ENCODE peak calls at places on chromosomes 1 and 21, in six cellular contexts. S is osteoblast; F is T1000; P is stimulated activated CD4-positive, alpha-beta T cell treated with anti-CD3 and anti-CD28 coated beads, TNF-alpha, amount 100 ng/mL, for 4 hours; M is putamen; Q is EH. B is an unnamed sample.

GRCh38 chr1:234620272-234620711 is 10.3 kb upstream of the IRF2BP2 start:
- DNase-seq in M (no peak), Q (peak; percentile 61), F (no peak), S (peak; percentile 72), P (no peak), B (no peak)

GRCh38 chr1:55214903-55215193 is 316 bp downstream of the USP24 start:
- DNase-seq in S (peak; percentile 96), M (no peak), Q (peak; percentile 55), P (peak; percentile 31), F (no peak), B (peak; percentile 10)

GRCh38 chr1:92444351-92444750 is 42.4 kb downstream of the GFI1 start:
- DNase-seq in F (no peak), S (peak; percentile 86), M (no peak), Q (peak; percentile 41), P (no peak), B (no peak)

GRCh38 chr1:84605157-84605556 is 30.9 kb upstream of the CTBS start:
- DNase-seq in Q (no peak), S (no peak), P (no peak), F (no peak), M (no peak), B (no peak)

GRCh38 chr1:43056981-43057391 is 98.3 kb upstream of the SLC2A1 start:
- DNase-seq in P (no peak), S (no peak), Q (peak; percentile 59), M (no peak), F (no peak), B (no peak)

GRCh38 chr1:150874455-150875196 is 1.8 kb downstream of the ARNT start:
- DNase-seq in F (no peak), M (no peak), Q (no peak), P (no peak), S (peak; percentile 27), B (no peak)

GRCh38 chr1:183163311-183163710 is 22.8 kb upstream of the LAMC2 start:
- DNase-seq in P (no peak), F (peak; percentile 39), M (no peak), S (no peak), Q (peak; percentile 94), B (no peak)

GRCh38 chr1:222443566-222443965 is 104.3 kb downstream of the HHIPL2 start:
- DNase-seq in M (no peak), P (no peak), Q (peak; percentile 52), F (no peak), S (no peak), B (no peak)

GRCh38 chr21:35386491-35387079 is 337.5 kb upstream of the RUNX1 start:
- DNase-seq in S (no peak), F (no peak), P (no peak), M (no peak), Q (no peak), B (no peak)

GRCh38 chr21:44700101-44701022 is 3.4 kb downstream of the KRTAP10-12 start:
- DNase-seq in S (peak; percentile 68), F (no peak), P (no peak), Q (no peak), M (no peak), B (no peak)

GRCh38 chr1:46501528-46501927 is 11.9 kb downstream of the DMBX1 start:
- DNase-seq in P (no peak), S (peak; percentile 38), Q (no peak), F (no peak), M (no peak), B (no peak)

GRCh38 chr1:173269490-173270230 is 62.5 kb upstream of the TNFSF4 start:
- DNase-seq in P (no peak), Q (peak; percentile 98), M (no peak), F (no peak), S (no peak), B (no peak)

GRCh38 chr1:82775402-82776000 is 974.8 kb downstream of the ADGRL2 start:
- DNase-seq in Q (peak; percentile 28), P (no peak), S (peak; percentile 85), M (peak; percentile 31), F (peak; percentile 3), B (no peak)